ENCODE peak calls at places on chromosomes 16 and 17, in ten cellular contexts. F is IMR-90, C is ovary, W is suprapubic skin, M is astrocyte of the cerebellum, Y is fibroblast of mammary gland, R is AG04450, E is heart right ventricle, L is GM12865, P is neural progenitor cell. H is an unnamed sample.

GRCh38 chr16:81558444-81559175 is 114.0 kb downstream of the CMIP start:
- DNase-seq in F (no peak), C (no peak), W (no peak), M (no peak), Y (no peak), R (no peak), E (no peak), L (no peak), P (peak), H (no peak)

GRCh38 chr17:50219345-50219744 is 17.9 kb upstream of the COL1A1 start:
- DNase-seq in F (peak), C (peak), W (no peak), M (peak), Y (peak), R (peak), E (no peak), L (no peak), P (no peak), H (peak)

GRCh38 chr17:82732118-82732743 is 3.2 kb upstream of the FN3K start:
- DNase-seq in F (no peak), C (no peak), W (no peak), M (no peak), Y (no peak), R (no peak), E (no peak), L (no peak), P (no peak), H (no peak)

GRCh38 chr17:75152971-75153853 is 1.1 kb downstream of the JPT1 start:
- DNase-seq in F (peak), C (no peak), W (peak), M (no peak), Y (peak), R (no peak), E (peak), L (peak), P (peak), H (no peak)

GRCh38 chr17:50406578-50406977 is 9.3 kb upstream of the LRRC59 start:
- DNase-seq in F (no peak), C (no peak), W (no peak), M (no peak), Y (no peak), R (no peak), E (no peak), L (no peak), P (no peak), H (no peak)

GRCh38 chr16:27251561-27252205 is 16.9 kb downstream of the NSMCE1 start:
- DNase-seq in F (no peak), C (no peak), W (no peak), M (no peak), Y (no peak), R (no peak), E (no peak), L (no peak), P (no peak), H (no peak)

GRCh38 chr17:35909408-35909807 is 21.2 kb downstream of the RDM1 start:
- DNase-seq in F (no peak), C (no peak), W (no peak), M (no peak), Y (no peak), R (no peak), E (no peak), L (no peak), P (no peak), H (no peak)

GRCh38 chr17:11554542-11554941 is 43.7 kb upstream of the DNAH9 start:
- DNase-seq in F (no peak), C (no peak), W (no peak), M (no peak), Y (no peak), R (no peak), E (no peak), L (no peak), P (no peak), H (no peak)

GRCh38 chr17:3009411-3009920 is 53.9 kb downstream of the OR1D5 start:
- DNase-seq in F (no peak), C (no peak), W (no peak), M (no peak), Y (no peak), R (no peak), E (no peak), L (no peak), P (no peak), H (no peak)

GRCh38 chr16:3401719-3402397 is 843 bp downstream of the ZNF174 start:
- DNase-seq in F (peak), C (no peak), W (no peak), M (no peak), Y (peak), R (no peak), E (no peak), L (peak), P (peak), H (no peak)

GRCh38 chr17:76515291-76515949 is 14.2 kb upstream of the RHBDF2 start:
- DNase-seq in F (peak), C (peak), W (peak), M (peak), Y (peak), R (peak), E (peak), L (peak), P (no peak), H (no peak)

GRCh38 chr16:50323335-50324011 is 45.3 kb downstream of the BRD7 start:
- DNase-seq in F (peak), C (no peak), W (no peak), M (no peak), Y (peak), R (no peak), E (no peak), L (no peak), P (no peak), H (no peak)

GRCh38 chr16:23124315-23124714 is 24.9 kb downstream of the USP31 start:
- DNase-seq in F (peak), C (no peak), W (no peak), M (no peak), Y (peak), R (no peak), E (no peak), L (no peak), P (no peak), H (no peak)

GRCh38 chr16:48385272-48385953 is at the start of gene SIAH1:
- DNase-seq in F (peak), C (peak), W (peak), M (no peak), Y (peak), R (no peak), E (peak), L (peak), P (peak), H (no peak)

GRCh38 chr17:8273884-8274444 is 14.5 kb upstream of the RANGRF start:
- DNase-seq in F (no peak), C (no peak), W (no peak), M (no peak), Y (no peak), R (no peak), E (no peak), L (no peak), P (no peak), H (no peak)

GRCh38 chr17:8966926-8967325 is 1.4 kb upstream of the PIK3R5 start:
- DNase-seq in F (no peak), C (no peak), W (no peak), M (no peak), Y (no peak), R (no peak), E (no peak), L (peak), P (no peak), H (no peak)

GRCh38 chr16:89922477-89922883 is 662 bp upstream of the TUBB3 start:
- DNase-seq in F (peak), C (peak), W (peak), M (no peak), Y (peak), R (peak), E (peak), L (no peak), P (peak), H (peak)

GRCh38 chr16:88798772-88799455 is 4.7 kb upstream of the CDT1 start:
- DNase-seq in F (no peak), C (no peak), W (no peak), M (no peak), Y (no peak), R (no peak), E (no peak), L (peak), P (no peak), H (no peak)

GRCh38 chr16:82776466-82777146 is 149.8 kb downstream of the CDH13 start:
- DNase-seq in F (no peak), C (no peak), W (no peak), M (no peak), Y (no peak), R (no peak), E (no peak), L (no peak), P (no peak), H (no peak)

GRCh38 chr17:74180336-74180735 is 23.1 kb upstream of the RPL38 start:
- DNase-seq in F (no peak), C (no peak), W (no peak), M (no peak), Y (no peak), R (no peak), E (no peak), L (no peak), P (peak), H (no peak)

GRCh38 chr17:47703191-47703591 is 9.2 kb downstream of the TBKBP1 start:
- DNase-seq in F (no peak), C (peak), W (no peak), M (no peak), Y (no peak), R (no peak), E (no peak), L (peak), P (no peak), H (no peak)

GRCh38 chr17:27579304-27579703 is 51.7 kb upstream of the LGALS9 start:
- DNase-seq in F (no peak), C (no peak), W (no peak), M (no peak), Y (no peak), R (no peak), E (no peak), L (peak), P (no peak), H (no peak)

GRCh38 chr16:28067604-28068382 is 4.3 kb upstream of the GSG1L start:
- DNase-seq in F (peak), C (no peak), W (no peak), M (peak), Y (peak), R (no peak), E (no peak), L (no peak), P (no peak), H (peak)

GRCh38 chr16:75044800-75045361 is 46.1 kb downstream of the ZNRF1 start:
- DNase-seq in F (no peak), C (peak), W (no peak), M (no peak), Y (peak), R (no peak), E (peak), L (peak), P (no peak), H (peak)

GRCh38 chr16:57480127-57480753 is 6.1 kb downstream of the DOK4 start:
- DNase-seq in F (peak), C (peak), W (no peak), M (no peak), Y (peak), R (no peak), E (no peak), L (no peak), P (no peak), H (peak)

GRCh38 chr16:66381585-66382170 is 15.2 kb downstream of the CDH5 start:
- DNase-seq in F (no peak), C (no peak), W (no peak), M (no peak), Y (no peak), R (no peak), E (no peak), L (no peak), P (no peak), H (no peak)

GRCh38 chr17:2853111-2853721 is 57.0 kb downstream of the RAP1GAP2 start:
- DNase-seq in F (peak), C (peak), W (peak), M (no peak), Y (peak), R (no peak), E (peak), L (no peak), P (peak), H (no peak)

GRCh38 chr17:46030752-46031151 is 31.7 kb downstream of the STH start:
- DNase-seq in F (no peak), C (no peak), W (no peak), M (no peak), Y (no peak), R (no peak), E (no peak), L (no peak), P (no peak), H (no peak)

GRCh38 chr17:82399030-82399429 is 19.1 kb upstream of the HEXD start:
- DNase-seq in F (peak), C (no peak), W (no peak), M (peak), Y (peak), R (no peak), E (no peak), L (no peak), P (no peak), H (no peak)

GRCh38 chr17:69047368-69048263 is 13.1 kb downstream of the ABCA9 start:
- DNase-seq in F (peak), C (peak), W (peak), M (peak), Y (peak), R (peak), E (peak), L (no peak), P (no peak), H (peak)

GRCh38 chr16:16004314-16004749 is 54.9 kb downstream of the ABCC1 start:
- DNase-seq in F (peak), C (no peak), W (no peak), M (peak), Y (peak), R (peak), E (no peak), L (no peak), P (no peak), H (peak)

GRCh38 chr16:67967956-67968439 is 439 bp downstream of the SLC12A4 start:
- DNase-seq in F (peak), C (peak), W (peak), M (no peak), Y (no peak), R (no peak), E (peak), L (peak), P (peak), H (no peak)

GRCh38 chr17:45052052-45052772 is 780 bp upstream of the DCAKD start:
- DNase-seq in F (no peak), C (peak), W (peak), M (no peak), Y (peak), R (no peak), E (peak), L (peak), P (peak), H (no peak)

DNA sequence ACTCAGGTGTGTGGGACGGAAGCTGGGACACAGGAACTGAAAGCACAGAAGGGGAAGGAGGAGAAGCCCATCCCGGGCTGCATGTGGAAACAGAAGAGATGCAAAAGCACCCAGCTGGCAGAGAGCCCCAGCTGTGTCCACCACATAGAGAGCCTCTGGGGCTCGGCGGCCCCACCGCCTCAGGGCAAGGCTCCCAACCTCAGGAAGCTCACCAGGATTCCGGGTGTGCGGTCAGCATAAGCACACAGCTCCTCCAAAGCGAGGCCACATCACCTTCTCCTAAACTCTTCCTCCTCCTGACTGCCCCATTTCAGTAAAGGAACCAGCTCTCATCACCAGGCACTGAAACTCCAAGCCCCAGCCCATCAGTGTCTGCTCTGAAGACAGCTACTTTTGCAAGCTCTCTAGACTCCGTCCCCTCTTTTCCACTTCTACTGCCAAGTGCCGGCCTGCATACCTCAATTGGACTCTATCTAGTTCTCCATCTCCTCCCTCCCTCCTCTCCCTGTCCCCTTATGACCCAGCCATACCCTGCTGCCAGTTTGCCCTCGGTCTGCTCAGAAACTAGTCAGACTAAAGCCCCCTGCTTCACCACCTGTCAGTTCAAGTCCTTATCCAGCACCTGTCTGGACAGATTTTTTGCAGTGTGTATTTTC is 6.0 kb downstream of the ST3GAL2 start:
- DNase-seq in F (no peak), C (peak), W (no peak), M (no peak), Y (no peak), R (no peak), E (no peak), L (peak), P (no peak), H (no peak)
- H3K4me3 ChIP-seq in F (no peak), C (no peak), W (no peak), M (no peak), Y (no peak), R (no peak), E (peak), L (peak), P (no peak), H (no peak)

DNA sequence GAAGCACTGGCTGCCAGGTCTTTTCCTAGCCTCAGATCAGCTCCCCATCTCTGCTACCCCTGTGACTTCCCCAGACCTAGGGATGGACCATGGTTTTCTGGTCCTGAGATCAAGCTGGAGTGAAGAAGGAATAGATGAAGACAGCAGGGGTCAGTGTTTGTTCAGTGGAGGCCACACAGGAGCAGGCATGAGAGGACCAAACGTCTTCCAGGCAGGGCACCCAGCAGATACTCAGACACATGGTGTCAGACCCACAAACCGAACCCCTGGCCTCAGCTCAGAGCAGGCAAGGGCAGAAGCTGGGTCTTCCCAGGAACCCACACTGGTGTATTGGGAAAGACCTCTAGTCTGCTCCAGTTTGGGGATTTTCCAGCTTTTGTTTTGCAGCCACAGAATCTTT is 189.7 kb downstream of the IRX5 start:
- DNase-seq in F (no peak), C (no peak), W (no peak), M (no peak), Y (no peak), R (no peak), E (peak), L (no peak), P (peak), H (no peak)
- TF ChIP-seq CTCF in F (no peak), C (no peak), W (no peak), M (no peak), Y (no peak), R (no peak), E (no peak), L (no peak), P (peak), H (no peak)

DNA sequence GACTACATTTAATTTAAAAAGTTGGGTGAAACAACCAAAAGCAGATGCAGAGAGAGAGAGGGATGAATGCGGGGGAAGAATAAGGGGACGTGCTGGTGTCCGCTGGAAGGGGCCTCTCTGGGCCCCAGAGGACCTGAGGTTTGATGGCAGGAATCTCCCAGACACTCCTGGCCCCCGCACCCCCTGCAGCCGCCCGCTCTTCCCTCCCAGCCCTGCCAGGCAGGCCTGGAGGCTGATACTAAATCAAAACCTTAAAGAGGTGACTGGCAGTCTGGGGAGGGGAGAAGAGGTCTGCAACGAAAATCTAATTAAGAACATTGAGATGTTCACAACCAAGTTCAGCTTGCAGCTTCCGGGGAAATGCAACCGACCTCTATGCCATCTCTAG is 2.4 kb downstream of the FOXL1 start:
- DNase-seq in F (no peak), C (no peak), W (no peak), M (no peak), Y (no peak), R (no peak), E (no peak), L (no peak), P (no peak), H (no peak)
- H3K4me3 ChIP-seq in F (peak), C (no peak), W (no peak), M (peak), Y (peak), R (peak), E (no peak), L (no peak), P (no peak), H (peak)

DNA sequence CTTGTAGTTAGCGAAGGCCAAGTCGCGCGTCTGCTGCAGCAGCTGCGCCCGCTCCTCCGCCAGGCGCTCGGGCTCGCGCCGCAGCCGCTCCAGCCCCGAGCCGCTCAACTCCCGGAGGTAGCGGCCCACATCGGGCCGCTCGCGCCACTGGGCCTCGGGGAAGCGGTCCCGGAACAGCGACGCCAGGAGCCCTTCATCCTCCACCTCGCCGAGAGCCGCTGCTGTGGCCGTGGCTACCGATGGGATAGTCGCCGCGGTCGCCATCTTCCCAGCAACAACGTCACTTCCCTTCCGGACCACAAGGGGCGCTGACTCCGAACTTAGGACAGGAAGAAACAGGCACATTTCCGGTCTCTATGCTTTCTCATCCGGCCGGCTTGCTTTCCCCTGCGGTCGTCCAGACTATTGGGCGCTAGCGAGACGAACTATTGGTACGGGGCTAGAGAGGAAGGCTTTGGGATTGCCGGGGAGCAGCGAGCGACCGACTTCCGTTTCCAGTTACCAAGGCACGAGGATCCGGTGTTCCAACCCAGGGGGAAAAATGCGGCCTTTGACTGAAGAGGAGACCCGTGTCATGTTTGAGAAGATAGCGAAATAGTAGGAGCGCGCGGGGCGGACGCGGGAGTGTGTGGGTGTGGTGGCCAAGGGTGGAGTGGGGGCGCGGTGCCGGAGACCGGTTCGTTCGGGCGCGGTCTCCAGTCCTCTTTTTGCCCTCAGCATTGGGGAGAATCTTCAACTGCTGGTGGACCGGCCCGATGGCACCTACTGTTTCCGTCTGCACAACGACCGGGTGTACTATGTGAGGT is at the start of the genes COG8 and NIP7:
- DNase-seq in F (peak), C (peak), W (peak), M (peak), Y (peak), R (peak), E (peak), L (peak), P (peak), H (peak)
- TF ChIP-seq CTCF in F (peak), C (peak), W (peak), M (peak), Y (peak), R (peak), E (peak), L (peak), P (peak), H (peak)

DNA sequence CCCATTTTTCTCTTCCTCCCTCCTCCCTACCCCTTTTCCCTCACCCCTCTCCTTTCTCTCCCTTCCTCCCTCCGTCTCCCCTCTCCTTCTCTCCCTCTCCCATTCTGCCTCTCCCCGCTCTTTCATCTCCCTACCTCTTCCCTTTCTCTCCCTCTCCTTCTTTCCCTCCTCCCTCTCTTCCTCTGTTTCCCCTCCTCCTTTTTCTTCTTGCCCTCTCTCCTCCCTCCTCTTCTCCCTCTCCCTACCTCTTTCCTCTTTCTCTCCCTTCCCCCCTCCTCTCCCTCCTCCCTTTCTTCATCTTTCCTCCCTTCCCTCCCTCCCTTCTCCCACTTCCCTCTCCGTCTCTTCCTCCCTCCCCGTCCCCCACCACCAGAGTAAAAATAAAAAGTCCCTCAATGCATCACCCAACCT is 10.5 kb downstream of the CHD9NB start:
- DNase-seq in F (no peak), C (no peak), W (no peak), M (no peak), Y (no peak), R (no peak), E (no peak), L (no peak), P (no peak), H (no peak)
- H3K4me3 ChIP-seq in F (no peak), C (no peak), W (peak), M (no peak), Y (no peak), R (no peak), E (no peak), L (no peak), P (peak), H (no peak)

H was measured in retinal pigment epithelial cell.